ENCODE peak calls at places on chromosomes 6 and 20, in ten cellular contexts. W is lower lobe of right lung; U is gastrocnemius medialis; I is tibial artery; X is choroid plexus epithelial cell; S is CD4-positive, alpha-beta T cell; F is GM23338; K is testis; Y is H9; M is mucosa of descending colon. E is an unnamed sample.

GRCh38 chr6:7145269-7146078 is 37.7 kb downstream of the RREB1 start:
- DNase-seq in S (no peak), U (no peak), K (no peak), I (no peak), X (no peak), F (peak), M (no peak), Y (no peak), W (no peak), E (no peak)

GRCh38 chr20:24936526-24937407 is 12.3 kb upstream of the CST7 start:
- DNase-seq in Y (no peak), F (no peak), I (peak), U (no peak), W (peak), M (no peak), K (no peak), X (no peak), S (no peak), E (no peak)

GRCh38 chr6:163984446-163984936 is 570.0 kb downstream of the QKI start:
- DNase-seq in Y (no peak), I (no peak), U (no peak), K (no peak), X (peak), M (no peak), S (no peak), W (no peak), F (no peak), E (no peak)

GRCh38 chr6:159758031-159759001 is 3.5 kb upstream of the ACAT2 start:
- DNase-seq in X (peak), Y (peak), U (no peak), F (peak), I (no peak), K (no peak), M (no peak), W (no peak), S (no peak), E (peak)

GRCh38 chr6:147234685-147235084 is 30.5 kb downstream of the STXBP5 start:
- DNase-seq in U (no peak), K (no peak), W (no peak), Y (no peak), S (no peak), M (no peak), I (no peak), X (no peak), F (no peak), E (no peak)

GRCh38 chr6:155125916-155126315 is 130.8 kb downstream of the TIAM2 start:
- DNase-seq in S (no peak), F (no peak), Y (no peak), U (no peak), M (no peak), K (no peak), I (no peak), W (no peak), X (peak), E (peak)

GRCh38 chr6:166671434-166672061 is 44.5 kb upstream of the RPS6KA2 start:
- DNase-seq in I (no peak), U (no peak), Y (no peak), S (no peak), M (no peak), W (no peak), X (peak), F (no peak), K (no peak), E (no peak)

GRCh38 chr6:149860834-149861602 is 3.1 kb downstream of the LRP11 start:
- DNase-seq in W (no peak), S (no peak), F (no peak), I (no peak), Y (no peak), X (peak), U (no peak), M (no peak), K (no peak), E (no peak)

GRCh38 chr20:37890643-37891042 is 12.3 kb upstream of the VSTM2L start:
- DNase-seq in X (no peak), F (no peak), I (no peak), Y (no peak), K (no peak), S (no peak), U (no peak), M (no peak), W (no peak), E (no peak)

GRCh38 chr20:11375966-11376365 is 541.7 kb upstream of the BTBD3 start:
- DNase-seq in K (no peak), U (no peak), F (no peak), W (no peak), S (no peak), M (no peak), I (no peak), X (peak), Y (no peak), E (no peak)

GRCh38 chr6:134249759-134250602 is 67.9 kb downstream of the SGK1 start:
- DNase-seq in F (no peak), X (peak), I (no peak), Y (no peak), U (no peak), M (no peak), K (no peak), W (no peak), S (no peak), E (no peak)

GRCh38 chr20:57315083-57315963 is 14.3 kb upstream of the SPO11 start:
- DNase-seq in I (no peak), W (no peak), K (no peak), M (no peak), F (no peak), S (no peak), Y (no peak), X (no peak), U (no peak), E (no peak)

GRCh38 chr6:50637267-50637666 is 76.1 kb upstream of the TFAP2D start:
- DNase-seq in U (no peak), F (no peak), X (no peak), S (no peak), Y (no peak), W (no peak), M (no peak), I (no peak), K (no peak), E (no peak)

GRCh38 chr6:24925661-24926060 is 10.1 kb downstream of the RIPOR2 start:
- DNase-seq in I (no peak), F (no peak), U (no peak), M (no peak), S (no peak), X (no peak), W (no peak), K (no peak), Y (no peak), E (no peak)

GRCh38 chr20:47669157-47669425 is 116.2 kb downstream of the SULF2 start:
- DNase-seq in I (peak), F (no peak), S (no peak), U (no peak), K (no peak), Y (no peak), W (no peak), M (no peak), X (no peak), E (no peak)

GRCh38 chr6:152642578-152643375 is 5.6 kb upstream of the SYNE1 start:
- DNase-seq in X (peak), W (peak), I (peak), M (no peak), F (peak), Y (peak), U (no peak), S (no peak), K (peak), E (peak)

GRCh38 chr6:36851149-36851614 is 11.9 kb upstream of the CPNE5 start:
- DNase-seq in M (no peak), K (peak), I (peak), W (no peak), Y (peak), S (peak), F (peak), U (peak), X (peak), E (peak)

GRCh38 chr6:158290659-158291058 is 21.6 kb upstream of the TULP4 start:
- DNase-seq in F (no peak), Y (no peak), X (no peak), W (no peak), M (peak), K (no peak), S (peak), U (no peak), I (no peak), E (no peak)

GRCh38 chr6:166952122-166952521 is 4.2 kb downstream of the RNASET2 start:
- DNase-seq in K (no peak), U (no peak), Y (no peak), S (no peak), X (no peak), I (no peak), W (no peak), M (no peak), F (no peak), E (no peak)

GRCh38 chr20:45306431-45306982 is at the start of gene RBPJL:
- DNase-seq in K (peak), M (no peak), I (peak), U (no peak), Y (peak), X (no peak), F (peak), S (peak), W (no peak), E (no peak)

GRCh38 chr6:81999270-81999669 is 246.8 kb upstream of the TENT5A start:
- DNase-seq in S (no peak), W (no peak), Y (no peak), X (no peak), M (no peak), I (no peak), K (no peak), U (no peak), F (no peak), E (peak)

GRCh38 chr6:112298816-112299281 is 44.5 kb upstream of the LAMA4 start:
- DNase-seq in X (peak), I (no peak), M (no peak), F (no peak), Y (no peak), K (no peak), U (no peak), S (no peak), W (no peak), E (peak)

GRCh38 chr6:81561071-81561564 is 191.4 kb downstream of the TENT5A start:
- DNase-seq in Y (no peak), M (no peak), S (no peak), F (no peak), X (no peak), K (no peak), W (no peak), I (no peak), U (no peak), E (no peak)

GRCh38 chr6:15511248-15512125 is 151.3 kb downstream of the DTNBP1 start:
- DNase-seq in M (peak), Y (no peak), W (no peak), I (no peak), F (no peak), U (peak), K (no peak), X (no peak), S (no peak), E (no peak)

GRCh38 chr20:63835031-63835858 is 4.2 kb upstream of the ZBTB46 start:
- DNase-seq in U (peak), X (peak), Y (peak), I (peak), W (peak), F (peak), K (peak), M (peak), S (no peak), E (peak)

GRCh38 chr6:15533379-15534044 is 129.3 kb downstream of the DTNBP1 start:
- DNase-seq in F (no peak), X (no peak), I (no peak), W (no peak), K (no peak), Y (peak), M (no peak), S (no peak), U (no peak), E (no peak)

GRCh38 chr20:37714973-37715657 is 21.3 kb downstream of the CTNNBL1 start:
- DNase-seq in U (no peak), M (no peak), Y (no peak), F (no peak), S (no peak), K (no peak), X (peak), I (no peak), W (no peak), E (peak)

GRCh38 chr6:90544085-90544484 is 42.8 kb downstream of the MAP3K7 start:
- DNase-seq in I (no peak), W (no peak), F (no peak), U (no peak), Y (no peak), M (no peak), K (no peak), S (no peak), X (no peak), E (no peak)

GRCh38 chr6:149176971-149177667 is 140.4 kb upstream of the TAB2 start:
- DNase-seq in Y (no peak), S (no peak), K (no peak), X (no peak), I (no peak), F (no peak), U (no peak), W (no peak), M (no peak), E (no peak)

GRCh38 chr6:108348655-108349349 is 53.9 kb downstream of the AFG1L start:
- DNase-seq in X (no peak), U (no peak), K (no peak), W (no peak), F (no peak), M (no peak), S (no peak), I (no peak), Y (no peak), E (no peak)

GRCh38 chr6:144678844-144679243 is 393.7 kb downstream of the UTRN start:
- DNase-seq in U (no peak), X (peak), M (no peak), Y (no peak), F (no peak), I (no peak), K (no peak), S (no peak), W (no peak), E (no peak)

GRCh38 chr6:26347699-26348098 is 17.3 kb upstream of the BTN3A2 start:
- DNase-seq in Y (no peak), F (no peak), I (no peak), K (no peak), W (no peak), S (no peak), X (no peak), U (no peak), M (no peak), E (no peak)

GRCh38 chr6:161407581-161407980 is 133.7 kb upstream of the AGPAT4 start:
- DNase-seq in M (no peak), I (no peak), F (no peak), Y (no peak), K (peak), X (peak), W (no peak), U (no peak), S (no peak), E (no peak)

GRCh38 chr20:3010985-3011723 is 32.3 kb upstream of the GNRH2 start:
- DNase-seq in W (no peak), M (no peak), K (no peak), I (no peak), X (peak), Y (no peak), U (no peak), F (no peak), S (no peak), E (peak)

GRCh38 chr20:53940883-53941546 is 129.4 kb downstream of the BCAS1 start:
- DNase-seq in X (peak), K (no peak), I (no peak), W (no peak), M (peak), S (no peak), Y (no peak), U (no peak), F (peak), E (peak)

GRCh38 chr6:131258010-131258652 is 122.9 kb downstream of the AKAP7 start:
- DNase-seq in I (no peak), X (no peak), Y (no peak), F (no peak), M (no peak), S (no peak), W (no peak), U (no peak), K (no peak), E (no peak)

GRCh38 chr6:32825966-32826365 is 9.2 kb upstream of the HLA-DOB start:
- DNase-seq in W (no peak), K (no peak), X (peak), U (no peak), M (no peak), Y (no peak), I (no peak), S (no peak), F (peak), E (peak)

GRCh38 chr6:158773581-158774449 is 45.4 kb downstream of the EZR start:
- DNase-seq in X (peak), F (no peak), I (peak), U (no peak), M (no peak), S (no peak), W (no peak), Y (no peak), K (no peak), E (no peak)

GRCh38 chr6:56710967-56711366 is 68.3 kb upstream of the DST start:
- DNase-seq in Y (no peak), W (no peak), X (no peak), I (no peak), F (no peak), K (no peak), U (no peak), S (no peak), M (no peak), E (no peak)
- TF ChIP-seq CTCF in Y (peak), W (no peak), X (no peak), I (no peak), F (no peak), K (no peak), U (no peak), S (no peak), M (no peak), E (peak)

GRCh38 chr6:11413728-11414127 is 123.8 kb upstream of the TMEM170B start:
- DNase-seq in I (no peak), M (no peak), X (peak), S (no peak), U (no peak), W (no peak), F (no peak), K (no peak), Y (no peak), E (peak)

GRCh38 chr6:11414564-11414963 is 123.0 kb upstream of the TMEM170B start:
- DNase-seq in X (peak), W (no peak), Y (peak), K (no peak), I (no peak), S (peak), M (no peak), U (no peak), F (peak), E (no peak)

GRCh38 chr6:11412011-11412424 is 125.5 kb upstream of the TMEM170B start:
- DNase-seq in U (no peak), S (no peak), F (no peak), Y (no peak), K (no peak), W (no peak), M (no peak), I (no peak), X (peak), E (peak)

GRCh38 chr6:11412616-11413015 is 124.9 kb upstream of the TMEM170B start:
- DNase-seq in F (no peak), X (no peak), Y (no peak), W (no peak), S (no peak), M (no peak), I (no peak), U (no peak), K (no peak), E (no peak)

GRCh38 chr6:11413112-11413687 is 124.3 kb upstream of the TMEM170B start:
- DNase-seq in U (no peak), X (no peak), I (no peak), Y (no peak), K (no peak), S (no peak), W (no peak), M (no peak), F (no peak), E (no peak)
- TF ChIP-seq CTCF in U (no peak), X (peak), I (no peak), Y (peak), K (no peak), S (no peak), W (peak), M (no peak), F (peak), E (peak)

GRCh38 chr6:38974389-38975133 is 74.0 kb upstream of the GLP1R start:
- DNase-seq in X (peak), Y (no peak), K (no peak), I (no peak), W (no peak), U (no peak), F (no peak), S (no peak), M (no peak), E (peak)

GRCh38 chr6:38968702-38969149 is 79.9 kb upstream of the GLP1R start:
- DNase-seq in M (no peak), F (no peak), S (no peak), K (no peak), X (no peak), U (no peak), Y (no peak), W (no peak), I (no peak), E (no peak)

GRCh38 chr6:38975621-38976049 is 72.9 kb upstream of the GLP1R start:
- DNase-seq in M (no peak), F (no peak), Y (no peak), X (peak), U (no peak), S (no peak), W (no peak), K (no peak), I (no peak), E (no peak)

GRCh38 chr6:38977101-38977500 is 71.5 kb upstream of the GLP1R start:
- DNase-seq in U (no peak), M (no peak), Y (no peak), S (no peak), F (peak), K (no peak), X (no peak), W (no peak), I (no peak), E (no peak)

DNA sequence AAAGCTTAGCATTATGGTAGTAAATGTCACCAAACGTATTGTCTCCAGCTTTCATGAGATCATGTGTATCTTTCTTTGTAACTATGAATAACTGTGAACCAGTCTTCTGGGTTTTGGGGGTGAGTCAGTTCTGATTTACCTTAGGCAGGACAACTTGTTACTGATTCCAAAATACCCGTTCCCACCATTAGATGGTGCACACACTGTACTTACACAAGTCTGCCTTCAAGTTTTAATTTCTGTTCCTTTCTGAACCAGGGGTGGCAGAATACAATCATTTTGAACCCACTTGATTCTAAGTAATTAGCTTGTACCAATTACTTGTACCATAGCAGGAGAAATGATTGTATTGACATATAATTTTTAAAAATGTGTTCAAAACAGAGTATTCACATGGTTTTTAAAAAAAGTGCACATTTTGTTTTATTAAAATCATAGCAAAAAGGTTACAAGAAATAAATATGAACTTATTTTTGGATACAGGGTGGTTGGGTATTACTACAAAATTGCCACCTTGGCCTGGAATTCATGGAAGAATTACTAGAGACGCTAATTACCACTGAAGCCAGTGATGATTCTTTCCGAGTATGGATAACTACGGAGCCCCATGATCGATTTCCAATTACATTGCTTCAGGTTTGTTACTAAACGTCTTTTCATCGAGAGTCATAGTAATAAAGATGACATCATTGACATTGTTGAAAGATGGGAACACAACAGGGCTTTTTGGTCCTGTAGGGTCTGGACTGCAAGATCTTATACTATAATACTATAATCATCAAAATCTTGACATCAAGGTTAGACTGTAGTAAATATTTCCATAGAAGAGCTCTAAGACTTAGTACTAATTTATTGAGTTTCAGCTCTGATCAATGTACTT is 75.2 kb upstream of the GLP1R start:
- DNase-seq in K (peak), Y (no peak), F (peak), M (no peak), U (no peak), S (no peak), W (no peak), I (no peak), X (peak), E (peak)
- TF ChIP-seq CTCF in K (peak), Y (peak), F (peak), M (no peak), U (peak), S (peak), W (peak), I (peak), X (peak), E (peak)

GRCh38 chr6:128520436-128521301 is at the start of gene PTPRK:
- DNase-seq in S (peak), M (peak), Y (peak), I (peak), W (peak), K (peak), X (peak), F (peak), U (peak), E (peak)
- TF ChIP-seq CTCF in S (no peak), M (peak), Y (peak), I (peak), W (peak), K (peak), X (peak), F (no peak), U (peak), E (peak)